ENCODE peak calls at places on chromosomes 6 and 20, in ten cellular contexts. G, H, R, A, I, Y, V, Q, D and P are unnamed samples.

GRCh38 chr20:15937179-15937578 is 636.1 kb downstream of the KIF16B start:
- DNase-seq in G (no peak), H (no peak), R (no peak), A (no peak), I (no peak), Y (no peak), V (no peak), Q (no peak), D (no peak), P (no peak)

GRCh38 chr20:8190043-8190880 is 58.2 kb downstream of the PLCB1 start:
- DNase-seq in G (peak), H (no peak), R (no peak), A (no peak), I (no peak), Y (no peak), V (no peak), Q (no peak), D (no peak), P (no peak)

GRCh38 chr6:139062921-139063320 is 34.4 kb downstream of the ABRACL start:
- DNase-seq in G (no peak), H (no peak), R (no peak), A (no peak), I (no peak), Y (no peak), V (peak), Q (no peak), D (no peak), P (no peak)

GRCh38 chr20:31870703-31871601 is 518 bp downstream of the TTLL9 start:
- DNase-seq in G (peak), H (no peak), R (no peak), A (no peak), I (no peak), Y (no peak), V (no peak), Q (no peak), D (no peak), P (no peak)

GRCh38 chr6:69771158-69771906 is 25.5 kb downstream of the LMBRD1 start:
- DNase-seq in G (no peak), H (no peak), R (no peak), A (no peak), I (no peak), Y (no peak), V (no peak), Q (no peak), D (no peak), P (no peak)

GRCh38 chr6:158208226-158208807 is 40.2 kb downstream of the GTF2H5 start:
- DNase-seq in G (no peak), H (no peak), R (no peak), A (no peak), I (peak), Y (no peak), V (no peak), Q (no peak), D (no peak), P (no peak)

GRCh38 chr6:27892596-27893058 is 19.6 kb downstream of the OR2B2 start:
- DNase-seq in G (no peak), H (peak), R (no peak), A (peak), I (no peak), Y (no peak), V (no peak), Q (no peak), D (no peak), P (no peak)

GRCh38 chr6:157905590-157906337 is 75.9 kb upstream of the SYNJ2 start:
- DNase-seq in G (no peak), H (no peak), R (no peak), A (no peak), I (no peak), Y (no peak), V (no peak), Q (no peak), D (no peak), P (no peak)

GRCh38 chr20:48831702-48832422 is 4.1 kb upstream of the PREX1 start:
- DNase-seq in G (no peak), H (peak), R (peak), A (peak), I (peak), Y (no peak), V (peak), Q (no peak), D (no peak), P (no peak)

GRCh38 chr20:17938889-17939619 is 29.5 kb downstream of the SNX5 start:
- DNase-seq in G (peak), H (peak), R (peak), A (peak), I (peak), Y (peak), V (peak), Q (peak), D (no peak), P (peak)

GRCh38 chr6:150363733-150364132 is 5.1 kb upstream of the IYD start:
- DNase-seq in G (no peak), H (no peak), R (no peak), A (no peak), I (no peak), Y (no peak), V (no peak), Q (no peak), D (no peak), P (no peak)

GRCh38 chr20:38252292-38253288 is 7.9 kb downstream of the KIAA1755 start:
- DNase-seq in G (no peak), H (no peak), R (no peak), A (no peak), I (no peak), Y (no peak), V (no peak), Q (no peak), D (no peak), P (no peak)

GRCh38 chr6:130708338-130708737 is 118.9 kb upstream of the SMLR1 start:
- DNase-seq in G (no peak), H (no peak), R (no peak), A (no peak), I (peak), Y (no peak), V (no peak), Q (no peak), D (no peak), P (no peak)

GRCh38 chr20:43508106-43508505 is 609 bp downstream of the L3MBTL1 start:
- DNase-seq in G (no peak), H (no peak), R (peak), A (no peak), I (no peak), Y (no peak), V (peak), Q (no peak), D (no peak), P (no peak)

GRCh38 chr20:41050361-41051019 is 21.9 kb downstream of the TOP1 start:
- DNase-seq in G (no peak), H (no peak), R (no peak), A (no peak), I (no peak), Y (no peak), V (peak), Q (no peak), D (no peak), P (no peak)

GRCh38 chr20:25299801-25300200 is 51.9 kb downstream of the PYGB start:
- DNase-seq in G (no peak), H (peak), R (no peak), A (no peak), I (peak), Y (no peak), V (peak), Q (no peak), D (no peak), P (no peak)

GRCh38 chr6:100553243-100553642 is 88.5 kb upstream of the SIM1 start:
- DNase-seq in G (peak), H (no peak), R (no peak), A (no peak), I (no peak), Y (no peak), V (no peak), Q (no peak), D (no peak), P (no peak)

GRCh38 chr6:87154641-87155271 is 609 bp upstream of the ZNF292 start:
- DNase-seq in G (peak), H (peak), R (no peak), A (peak), I (peak), Y (peak), V (peak), Q (no peak), D (peak), P (peak)

GRCh38 chr20:21125072-21125848 is 622 bp upstream of the KIZ start:
- DNase-seq in G (peak), H (peak), R (peak), A (peak), I (peak), Y (peak), V (peak), Q (peak), D (no peak), P (no peak)

GRCh38 chr6:137851669-137852068 is 15.4 kb upstream of the TNFAIP3 start:
- DNase-seq in G (no peak), H (no peak), R (peak), A (no peak), I (peak), Y (no peak), V (no peak), Q (no peak), D (no peak), P (no peak)

GRCh38 chr6:109878291-109878690 is 99.8 kb upstream of the GPR6 start:
- DNase-seq in G (no peak), H (no peak), R (no peak), A (no peak), I (peak), Y (no peak), V (no peak), Q (no peak), D (no peak), P (no peak)

GRCh38 chr6:48765352-48765961 is 654.5 kb upstream of the PTCHD4 start:
- DNase-seq in G (peak), H (peak), R (peak), A (no peak), I (peak), Y (peak), V (peak), Q (no peak), D (peak), P (no peak)

GRCh38 chr6:142544199-142544838 is 242.5 kb downstream of the ADGRG6 start:
- DNase-seq in G (no peak), H (no peak), R (no peak), A (no peak), I (no peak), Y (no peak), V (no peak), Q (no peak), D (no peak), P (no peak)

GRCh38 chr6:26428206-26428605 is 12.1 kb upstream of the BTN3A3 start:
- DNase-seq in G (no peak), H (no peak), R (no peak), A (no peak), I (no peak), Y (no peak), V (no peak), Q (no peak), D (no peak), P (no peak)

GRCh38 chr20:36775826-36776225 is 2.3 kb upstream of the DSN1 start:
- DNase-seq in G (no peak), H (no peak), R (no peak), A (no peak), I (no peak), Y (no peak), V (no peak), Q (no peak), D (no peak), P (no peak)

GRCh38 chr6:115514656-115515055 is 546.0 kb downstream of the FRK start:
- DNase-seq in G (no peak), H (no peak), R (no peak), A (no peak), I (peak), Y (no peak), V (peak), Q (no peak), D (no peak), P (no peak)

GRCh38 chr6:169070506-169071176 is 183.0 kb downstream of the THBS2 start:
- DNase-seq in G (no peak), H (peak), R (peak), A (peak), I (peak), Y (no peak), V (peak), Q (peak), D (peak), P (no peak)

GRCh38 chr6:162442675-162443074 is 284.9 kb downstream of the PRKN start:
- DNase-seq in G (peak), H (peak), R (no peak), A (no peak), I (no peak), Y (peak), V (no peak), Q (no peak), D (no peak), P (no peak)

GRCh38 chr6:149862901-149863595 is 1.1 kb downstream of the LRP11 start:
- DNase-seq in G (peak), H (peak), R (peak), A (peak), I (peak), Y (peak), V (peak), Q (peak), D (no peak), P (no peak)

GRCh38 chr6:96927660-96928059 is 3.1 kb downstream of the KLHL32 start:
- DNase-seq in G (no peak), H (no peak), R (no peak), A (no peak), I (peak), Y (no peak), V (no peak), Q (no peak), D (no peak), P (no peak)

GRCh38 chr6:2630891-2631458 is 119.7 kb downstream of the MYLK4 start:
- DNase-seq in G (no peak), H (no peak), R (no peak), A (no peak), I (peak), Y (no peak), V (no peak), Q (no peak), D (no peak), P (no peak)

GRCh38 chr6:117472667-117473066 is 9.8 kb upstream of the DCBLD1 start:
- DNase-seq in G (no peak), H (no peak), R (no peak), A (no peak), I (no peak), Y (no peak), V (no peak), Q (no peak), D (no peak), P (no peak)

GRCh38 chr6:53803081-53803860 is 8.5 kb downstream of the LRRC1 start:
- DNase-seq in G (no peak), H (no peak), R (no peak), A (no peak), I (no peak), Y (no peak), V (no peak), Q (no peak), D (no peak), P (no peak)